ENCODE peak calls at places on chromosomes 11 and 22, in five cellular contexts. One of them, this sample, is unnamed.

GRCh38 chr22:20013382-20013871 is 3.2 kb downstream of the ARVCF start:
- DNase-seq in OCI-LY7: peak
- DNase-seq in A549: no peak
- DNase-seq in mucosa of descending colon: peak
- DNase-seq in BJ: no peak
- DNase-seq in this sample: peak

GRCh38 chr11:57456960-57457642 is 3.2 kb upstream of the RTN4RL2 start:
- DNase-seq in OCI-LY7: peak
- DNase-seq in A549: peak
- DNase-seq in mucosa of descending colon: peak
- DNase-seq in BJ: no peak
- DNase-seq in this sample: peak

GRCh38 chr11:114301927-114302326 is 5.7 kb downstream of the NNMT start:
- DNase-seq in OCI-LY7: no peak
- DNase-seq in A549: no peak
- DNase-seq in mucosa of descending colon: no peak
- DNase-seq in BJ: no peak
- DNase-seq in this sample: no peak

GRCh38 chr22:39901519-39902146 is 749 bp downstream of the GRAP2 start:
- DNase-seq in OCI-LY7: no peak
- DNase-seq in A549: no peak
- DNase-seq in mucosa of descending colon: no peak
- DNase-seq in BJ: no peak
- DNase-seq in this sample: no peak

GRCh38 chr22:47154621-47155081 is 392.2 kb downstream of the TBC1D22A start:
- DNase-seq in OCI-LY7: no peak
- DNase-seq in A549: no peak
- DNase-seq in mucosa of descending colon: no peak
- DNase-seq in BJ: no peak
- DNase-seq in this sample: no peak

GRCh38 chr11:57787920-57788716 is 26.5 kb downstream of the CTNND1 start:
- DNase-seq in OCI-LY7: no peak
- DNase-seq in A549: no peak
- DNase-seq in mucosa of descending colon: no peak
- DNase-seq in BJ: no peak
- DNase-seq in this sample: peak

GRCh38 chr22:17897411-17897810 is 123.1 kb upstream of the BID start:
- DNase-seq in OCI-LY7: no peak
- DNase-seq in A549: no peak
- DNase-seq in mucosa of descending colon: no peak
- DNase-seq in BJ: no peak
- DNase-seq in this sample: no peak

GRCh38 chr11:105244157-105244820 is 104.7 kb upstream of the CARD18 start:
- DNase-seq in OCI-LY7: no peak
- DNase-seq in A549: peak
- DNase-seq in mucosa of descending colon: peak
- DNase-seq in BJ: peak
- DNase-seq in this sample: no peak

GRCh38 chr11:102664001-102664752 is 39.0 kb upstream of the MMP20 start:
- DNase-seq in OCI-LY7: peak
- DNase-seq in A549: no peak
- DNase-seq in mucosa of descending colon: no peak
- DNase-seq in BJ: no peak
- DNase-seq in this sample: no peak

DNA sequence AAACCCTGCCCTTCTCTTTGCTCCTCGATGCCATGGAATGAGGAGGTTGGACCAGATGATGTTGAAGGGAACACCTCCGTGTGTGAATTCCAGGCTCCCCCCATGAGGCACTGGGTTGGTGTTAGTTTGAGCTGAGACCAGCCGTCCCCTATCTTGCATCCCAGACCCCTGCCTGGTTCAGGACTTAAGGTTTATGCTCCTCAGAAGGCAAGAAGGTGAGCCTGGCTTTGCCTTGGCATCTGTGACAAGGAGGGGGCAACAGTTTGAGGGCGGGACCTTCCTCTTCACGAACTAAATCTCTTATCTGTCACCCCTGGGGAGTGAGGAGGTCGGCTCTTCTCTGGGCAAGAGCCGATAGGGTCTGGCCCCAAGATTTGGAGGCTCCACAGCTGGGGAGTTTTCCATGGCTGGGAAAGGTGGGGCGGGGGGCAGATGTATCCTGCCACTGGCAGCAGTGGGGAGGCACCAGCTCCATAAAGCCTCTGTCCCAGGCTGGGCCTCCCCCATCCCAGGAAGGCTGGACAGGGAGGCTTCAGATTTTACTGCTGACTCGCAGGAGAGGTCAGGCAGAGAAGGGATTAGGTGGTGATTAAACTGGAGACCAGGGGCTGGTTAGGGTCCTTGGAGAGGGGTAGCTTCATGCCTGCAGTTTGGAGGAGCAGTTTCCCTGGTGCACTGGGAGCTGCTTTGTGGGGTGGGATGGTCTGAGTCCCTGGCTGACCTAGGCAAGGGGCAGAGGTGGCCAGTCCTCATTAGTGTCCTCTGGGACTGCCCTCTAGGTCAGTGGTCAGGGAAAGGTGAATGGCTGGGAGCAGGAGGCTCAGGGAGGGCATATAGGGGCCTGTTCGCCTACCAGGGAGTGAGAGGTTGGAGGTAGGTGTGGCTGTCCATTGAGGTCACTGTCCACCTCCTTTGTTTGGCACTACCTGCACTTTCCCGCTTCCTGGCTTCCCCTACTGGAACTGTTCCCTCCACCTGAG is 1.1 kb downstream of the SEC14L2 start:
- DNase-seq in OCI-LY7: no peak
- DNase-seq in A549: no peak
- DNase-seq in mucosa of descending colon: no peak
- DNase-seq in BJ: no peak
- DNase-seq in this sample: no peak
- TF ChIP-seq CTCF in OCI-LY7: no peak
- TF ChIP-seq CTCF in A549: no peak
- TF ChIP-seq CTCF in mucosa of descending colon: no peak
- TF ChIP-seq CTCF in BJ: no peak
- TF ChIP-seq CTCF in this sample: no peak

GRCh38 chr11:71089571-71089970 is 162.8 kb downstream of the SHANK2 start:
- DNase-seq in OCI-LY7: no peak
- DNase-seq in A549: no peak
- DNase-seq in mucosa of descending colon: no peak
- DNase-seq in BJ: no peak
- DNase-seq in this sample: no peak

GRCh38 chr11:71084306-71085012 is 167.9 kb downstream of the SHANK2 start:
- DNase-seq in OCI-LY7: no peak
- DNase-seq in A549: no peak
- DNase-seq in mucosa of descending colon: no peak
- DNase-seq in BJ: no peak
- DNase-seq in this sample: no peak

GRCh38 chr11:71082454-71082853 is 169.9 kb downstream of the SHANK2 start:
- DNase-seq in OCI-LY7: no peak
- DNase-seq in A549: no peak
- DNase-seq in mucosa of descending colon: no peak
- DNase-seq in BJ: no peak
- DNase-seq in this sample: no peak

GRCh38 chr11:71083105-71083504 is 169.3 kb downstream of the SHANK2 start:
- DNase-seq in OCI-LY7: no peak
- DNase-seq in A549: no peak
- DNase-seq in mucosa of descending colon: no peak
- DNase-seq in BJ: no peak
- DNase-seq in this sample: no peak

DNA sequence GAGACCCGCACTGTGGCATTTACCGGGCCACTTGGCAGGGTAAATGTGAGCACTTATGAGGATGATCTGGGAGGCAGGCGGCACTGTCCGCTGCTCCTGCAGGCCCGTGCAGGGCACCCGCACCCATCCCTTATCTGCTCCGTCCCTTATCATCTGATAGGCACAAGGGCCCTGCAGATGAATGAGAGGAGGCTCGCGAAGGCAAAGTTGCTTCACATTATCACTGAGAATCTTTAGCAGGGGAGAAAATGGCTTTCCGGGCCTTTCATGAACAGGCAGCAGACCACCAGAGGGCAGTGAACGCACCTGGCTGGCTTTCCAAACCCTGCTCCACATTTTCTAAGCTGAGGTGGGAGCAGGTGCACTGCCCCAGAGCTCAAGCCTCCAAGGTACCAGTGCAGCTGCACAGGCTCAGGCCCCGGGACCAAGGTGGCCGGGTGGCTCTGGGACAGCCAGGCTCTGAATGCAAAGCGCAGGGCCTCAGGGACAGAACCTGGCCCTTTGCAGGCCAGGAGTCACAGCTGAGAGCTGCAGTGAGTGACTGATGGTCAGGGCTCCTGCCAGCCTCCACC is 165.6 kb downstream of the SHANK2 start:
- DNase-seq in OCI-LY7: peak
- DNase-seq in A549: peak
- DNase-seq in mucosa of descending colon: peak
- DNase-seq in BJ: no peak
- DNase-seq in this sample: no peak
- TF ChIP-seq CTCF in OCI-LY7: peak
- TF ChIP-seq CTCF in A549: peak
- TF ChIP-seq CTCF in mucosa of descending colon: no peak
- TF ChIP-seq CTCF in BJ: peak
- TF ChIP-seq CTCF in this sample: peak

GRCh38 chr11:43802509-43802908 is 78.1 kb upstream of the ALKBH3 start:
- DNase-seq in OCI-LY7: peak
- DNase-seq in A549: no peak
- DNase-seq in mucosa of descending colon: no peak
- DNase-seq in BJ: no peak
- DNase-seq in this sample: no peak
- TF ChIP-seq CTCF in OCI-LY7: peak
- TF ChIP-seq CTCF in A549: peak
- TF ChIP-seq CTCF in mucosa of descending colon: no peak
- TF ChIP-seq CTCF in BJ: peak
- TF ChIP-seq CTCF in this sample: peak

DNA sequence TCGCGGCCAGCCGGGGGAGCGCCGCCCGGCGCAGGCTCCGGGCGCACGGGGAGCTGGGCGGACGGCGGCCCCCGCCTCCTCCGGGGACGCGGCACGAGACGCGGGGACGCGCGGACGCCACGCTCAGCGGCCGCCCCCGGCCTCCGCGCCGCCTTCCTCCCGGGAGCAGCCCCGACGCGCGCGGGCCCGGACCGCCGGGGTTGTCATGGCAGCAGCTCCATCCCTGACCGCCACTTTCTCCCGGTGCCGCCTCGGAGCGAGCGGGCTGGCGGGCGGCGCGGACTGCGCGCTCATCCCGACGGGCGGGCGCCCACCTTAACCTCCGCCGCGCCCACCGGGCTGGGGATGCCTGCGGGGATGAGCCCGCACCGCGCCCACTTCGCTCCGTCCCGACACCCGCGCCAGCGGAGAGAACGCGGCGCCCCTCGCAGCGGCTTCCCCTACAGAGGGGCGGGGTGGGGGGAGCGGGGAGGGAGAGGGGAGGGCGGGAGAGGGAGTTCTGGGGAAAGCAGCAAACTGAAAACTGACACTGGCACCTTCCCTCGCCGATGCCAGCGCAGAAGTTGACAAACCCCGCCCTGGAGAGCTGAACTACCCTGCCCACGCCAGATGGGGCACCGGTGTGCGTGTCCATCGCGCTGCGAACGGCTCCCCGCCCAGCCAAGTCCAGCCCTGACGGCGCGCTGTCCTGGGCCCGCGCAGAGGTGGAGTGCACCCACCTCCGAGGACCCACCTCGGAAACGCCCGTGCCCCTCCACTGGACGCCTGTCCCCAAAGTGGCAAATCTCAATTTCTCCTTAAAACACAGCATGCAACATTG is 588.4 kb downstream of the OPCML start:
- DNase-seq in OCI-LY7: no peak
- DNase-seq in A549: no peak
- DNase-seq in mucosa of descending colon: no peak
- DNase-seq in BJ: no peak
- DNase-seq in this sample: no peak
- TF ChIP-seq CTCF in OCI-LY7: no peak
- TF ChIP-seq CTCF in A549: no peak
- TF ChIP-seq CTCF in mucosa of descending colon: no peak
- TF ChIP-seq CTCF in BJ: peak
- TF ChIP-seq CTCF in this sample: no peak

DNA sequence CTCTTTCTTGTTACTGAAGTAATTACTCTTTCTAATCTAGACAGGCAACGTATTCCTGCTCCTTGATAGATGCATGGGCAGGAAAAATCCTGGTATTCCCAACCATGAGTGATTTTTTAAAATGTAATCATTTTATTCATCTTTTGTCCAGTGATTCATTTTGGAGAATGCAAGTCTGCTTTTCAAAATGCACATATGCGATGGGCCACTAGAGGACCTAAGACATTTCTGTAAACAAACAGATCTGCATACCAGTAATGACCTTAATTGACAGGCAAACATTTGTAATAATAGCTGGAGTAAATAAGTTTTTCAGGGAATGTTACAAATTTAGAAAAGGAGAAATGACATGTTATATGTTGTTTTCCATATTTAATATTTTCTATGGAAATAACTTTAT is 1167.6 kb downstream of the JRKL start:
- DNase-seq in OCI-LY7: no peak
- DNase-seq in A549: no peak
- DNase-seq in mucosa of descending colon: no peak
- DNase-seq in BJ: no peak
- DNase-seq in this sample: no peak
- TF ChIP-seq CTCF in OCI-LY7: no peak
- TF ChIP-seq CTCF in A549: no peak
- TF ChIP-seq CTCF in mucosa of descending colon: no peak
- TF ChIP-seq CTCF in BJ: no peak
- TF ChIP-seq CTCF in this sample: no peak